ENCODE peak calls at places on chromosomes 2 and 18, in nine cellular contexts. N is activated gamma-delta T cell treated with Interleukin-2 at 50 U/mL for 16 hours; C is NB4; L is renal cortical epithelial cell; U is heart left ventricle; Y is AG04450; S is activated CD4-positive, CD25-positive, alpha-beta regulatory T cell treated with anti-CD3 and anti-CD28 coated beads, Interleukin-2, amount 50 U/mL, for 16 hours; W is NCI-H345; H is hypothalamus. F is an unnamed sample.

GRCh38 chr2:212990697-212991096 is 160.7 kb downstream of the IKZF2 start:
- DNase-seq in C (peak; percentile 16), L (no peak), S (no peak), Y (no peak), H (no peak), N (no peak), U (no peak), W (no peak), F (no peak)

GRCh38 chr2:162060522-162060921 is 13.5 kb downstream of the DPP4 start:
- DNase-seq in U (no peak), N (no peak), H (no peak), C (no peak), Y (no peak), S (no peak), W (no peak), L (peak; percentile 46), F (no peak)

GRCh38 chr18:61203151-61203550 is 130.1 kb upstream of the CDH20 start:
- DNase-seq in S (no peak), Y (no peak), C (no peak), U (no peak), N (no peak), L (peak; percentile 27), H (no peak), W (no peak), F (no peak)

GRCh38 chr2:46847185-46847710 is 68.4 kb downstream of the MCFD2 start:
- DNase-seq in H (peak; percentile 32), L (peak; percentile 94), Y (peak; percentile 87), S (no peak), U (peak; percentile 97), C (no peak), N (no peak), W (peak; percentile 44), F (no peak)

GRCh38 chr18:34549367-34549766 is 160.7 kb upstream of the DTNA start:
- DNase-seq in S (no peak), W (no peak), C (no peak), L (no peak), H (no peak), N (no peak), Y (no peak), U (no peak), F (no peak)

GRCh38 chr18:9901377-9901776 is 12.4 kb upstream of the VAPA start:
- DNase-seq in C (no peak), N (no peak), Y (no peak), W (no peak), L (peak; percentile 41), U (no peak), S (no peak), H (no peak), F (no peak)

GRCh38 chr2:175729049-175729706 is 272.9 kb downstream of the LNPK start:
- DNase-seq in C (no peak), L (no peak), S (no peak), H (no peak), U (no peak), W (no peak), N (no peak), Y (no peak), F (no peak)

GRCh38 chr2:84278386-84278785 is 180.7 kb downstream of the SUCLG1 start:
- DNase-seq in C (no peak), L (no peak), H (no peak), W (no peak), Y (no peak), U (no peak), S (no peak), N (no peak), F (no peak)

GRCh38 chr2:102841107-102841840 is 79.4 kb downstream of the TMEM182 start:
- DNase-seq in Y (peak; percentile 1), S (no peak), H (no peak), N (no peak), U (peak; percentile 48), W (peak; percentile 35), L (peak; percentile 45), C (peak; percentile 71), F (peak; percentile 90)

GRCh38 chr2:18598848-18599484 is 9.6 kb upstream of the NT5C1B start:
- DNase-seq in S (no peak), U (no peak), N (no peak), C (no peak), W (no peak), Y (no peak), L (no peak), H (no peak), F (no peak)

GRCh38 chr2:29610569-29610968 is 310.8 kb downstream of the ALK start:
- DNase-seq in L (no peak), Y (no peak), C (no peak), H (no peak), S (no peak), N (no peak), W (no peak), U (no peak), F (no peak)

GRCh38 chr2:898319-898718 is 52.3 kb upstream of the SNTG2 start:
- DNase-seq in C (peak; percentile 42), N (no peak), Y (no peak), H (no peak), W (no peak), U (no peak), L (no peak), S (no peak), F (peak; percentile 87)

GRCh38 chr2:101152195-101153076 is 1.3 kb upstream of the TBC1D8 start:
- DNase-seq in H (no peak), L (peak; percentile 77), S (no peak), N (no peak), Y (no peak), W (peak; percentile 71), C (peak; percentile 90), U (peak; percentile 59), F (peak; percentile 76)

GRCh38 chr2:126761256-126761980 is 105.5 kb downstream of the GYPC start:
- DNase-seq in Y (no peak), H (no peak), N (no peak), U (no peak), C (no peak), S (no peak), L (no peak), W (no peak), F (no peak)

GRCh38 chr2:150295544-150295943 is 191.9 kb downstream of the RND3 start:
- DNase-seq in S (no peak), Y (no peak), C (no peak), W (no peak), H (no peak), N (no peak), U (no peak), L (no peak), F (no peak)

GRCh38 chr2:61887684-61888303 is 662 bp downstream of the CCT4 start:
- DNase-seq in H (no peak), N (no peak), W (no peak), L (peak; percentile 34), S (no peak), C (peak; percentile 59), Y (no peak), U (no peak), F (peak; percentile 29)

GRCh38 chr2:105403241-105403784 is 4.5 kb upstream of the FHL2 start:
- DNase-seq in L (no peak), Y (no peak), U (no peak), C (no peak), H (no peak), W (no peak), S (no peak), N (no peak), F (no peak)

GRCh38 chr2:209476367-209477191 is 52.7 kb downstream of the MAP2 start:
- DNase-seq in U (no peak), C (no peak), H (peak; percentile 7), W (peak; percentile 84), L (peak; percentile 85), Y (no peak), S (no peak), N (no peak), F (no peak)

GRCh38 chr2:166485558-166486193 is 8.4 kb downstream of the SCN7A start:
- DNase-seq in N (no peak), Y (no peak), L (no peak), C (no peak), W (no peak), S (no peak), U (no peak), H (no peak), F (no peak)

GRCh38 chr2:115412501-115412900 is 970.1 kb downstream of the DPP10 start:
- DNase-seq in C (no peak), W (no peak), L (no peak), N (no peak), Y (no peak), S (no peak), H (no peak), U (no peak), F (no peak)

GRCh38 chr2:100208375-100208774 is 66.0 kb upstream of the AFF3 start:
- DNase-seq in S (no peak), L (no peak), H (no peak), W (no peak), Y (no peak), N (no peak), U (no peak), C (no peak), F (no peak)

GRCh38 chr2:104286806-104287205 is 567.1 kb upstream of the POU3F3 start:
- DNase-seq in W (no peak), S (no peak), L (no peak), Y (no peak), H (no peak), U (no peak), C (no peak), N (no peak), F (peak; percentile 40)

GRCh38 chr2:12455626-12456025 is 261.1 kb upstream of the TRIB2 start:
- DNase-seq in N (no peak), C (no peak), S (no peak), Y (no peak), H (no peak), W (no peak), L (no peak), U (no peak), F (no peak)

GRCh38 chr2:174546519-174547506 is 50.8 kb downstream of the WIPF1 start:
- DNase-seq in S (no peak), W (peak; percentile 6), L (peak; percentile 27), N (no peak), H (no peak), Y (no peak), U (no peak), C (peak; percentile 62), F (peak; percentile 82)

GRCh38 chr18:58845913-58846312 is 18.8 kb upstream of the ZNF532 start:
- DNase-seq in U (no peak), C (no peak), N (no peak), Y (no peak), W (no peak), H (no peak), L (no peak), S (no peak), F (no peak)

GRCh38 chr2:174631009-174631981 is 33.7 kb upstream of the WIPF1 start:
- DNase-seq in S (no peak), U (no peak), N (no peak), W (no peak), Y (peak; percentile 54), H (no peak), C (no peak), L (no peak), F (no peak)

GRCh38 chr2:196113061-196113974 is 44.7 kb upstream of the DNAH7 start:
- DNase-seq in S (no peak), U (no peak), L (peak; percentile 97), C (no peak), W (no peak), N (no peak), H (no peak), Y (peak; percentile 50), F (peak; percentile 41)